ENCODE peak calls at places on chromosome 6, in ten cellular contexts. One of them, this sample, is unnamed. For H3K36me3, the result is how much of the 10 kb centered on the place peaks cover.

GRCh38 chr6:124028117-124028516 is 224.5 kb downstream of the NKAIN2 start:
- DNase-seq in CD4-positive, CD25-positive, alpha-beta regulatory T cell: no peak
- DNase-seq in left lung: no peak
- DNase-seq in GM23248: no peak
- DNase-seq in esophagus muscularis mucosa: no peak
- DNase-seq in fibroblast of lung: peak
- DNase-seq in tibial artery: no peak
- DNase-seq in OCI-LY7: no peak
- DNase-seq in left ventricle myocardium inferior: no peak
- DNase-seq in stomach: no peak
- DNase-seq in this sample: no peak

GRCh38 chr6:31143148-31143547 is 4.3 kb upstream of the PSORS1C2 start:
- DNase-seq in CD4-positive, CD25-positive, alpha-beta regulatory T cell: no peak
- DNase-seq in left lung: no peak
- DNase-seq in esophagus muscularis mucosa: no peak
- DNase-seq in left ventricle myocardium inferior: peak
- DNase-seq in tibial artery: no peak
- DNase-seq in GM23248: peak
- DNase-seq in OCI-LY7: no peak
- DNase-seq in fibroblast of lung: peak
- DNase-seq in stomach: peak
- DNase-seq in this sample: no peak

GRCh38 chr6:116596815-116597214 is 19.5 kb upstream of the RSPH4A start:
- DNase-seq in GM23248: peak
- DNase-seq in tibial artery: no peak
- DNase-seq in CD4-positive, CD25-positive, alpha-beta regulatory T cell: no peak
- DNase-seq in left lung: no peak
- DNase-seq in stomach: no peak
- DNase-seq in esophagus muscularis mucosa: no peak
- DNase-seq in OCI-LY7: no peak
- DNase-seq in left ventricle myocardium inferior: no peak
- DNase-seq in fibroblast of lung: peak
- DNase-seq in this sample: no peak

GRCh38 chr6:43269273-43270007 is 26.2 kb downstream of the TTBK1 start:
- DNase-seq in tibial artery: no peak
- DNase-seq in GM23248: peak
- DNase-seq in left ventricle myocardium inferior: no peak
- DNase-seq in fibroblast of lung: no peak
- DNase-seq in esophagus muscularis mucosa: no peak
- DNase-seq in CD4-positive, CD25-positive, alpha-beta regulatory T cell: peak
- DNase-seq in OCI-LY7: peak
- DNase-seq in left lung: no peak
- DNase-seq in stomach: peak
- DNase-seq in this sample: no peak

GRCh38 chr6:72554761-72555221 is 67.1 kb upstream of the KCNQ5 start:
- DNase-seq in left ventricle myocardium inferior: no peak
- DNase-seq in left lung: no peak
- DNase-seq in CD4-positive, CD25-positive, alpha-beta regulatory T cell: no peak
- DNase-seq in tibial artery: no peak
- DNase-seq in stomach: no peak
- DNase-seq in GM23248: peak
- DNase-seq in fibroblast of lung: no peak
- DNase-seq in OCI-LY7: no peak
- DNase-seq in esophagus muscularis mucosa: no peak
- DNase-seq in this sample: no peak

GRCh38 chr6:47836639-47837038 is 54.8 kb downstream of the OPN5 start:
- DNase-seq in tibial artery: no peak
- DNase-seq in esophagus muscularis mucosa: no peak
- DNase-seq in stomach: no peak
- DNase-seq in OCI-LY7: no peak
- DNase-seq in CD4-positive, CD25-positive, alpha-beta regulatory T cell: no peak
- DNase-seq in left ventricle myocardium inferior: no peak
- DNase-seq in fibroblast of lung: no peak
- DNase-seq in GM23248: no peak
- DNase-seq in left lung: no peak
- DNase-seq in this sample: no peak

GRCh38 chr6:26421259-26422144 is 18.8 kb upstream of the BTN3A3 start:
- DNase-seq in stomach: peak
- DNase-seq in fibroblast of lung: peak
- DNase-seq in esophagus muscularis mucosa: peak
- DNase-seq in tibial artery: peak
- DNase-seq in left lung: peak
- DNase-seq in CD4-positive, CD25-positive, alpha-beta regulatory T cell: peak
- DNase-seq in left ventricle myocardium inferior: peak
- DNase-seq in OCI-LY7: peak
- DNase-seq in GM23248: peak
- DNase-seq in this sample: peak

GRCh38 chr6:73929421-73929820 is 233.4 kb downstream of the CD109 start:
- DNase-seq in esophagus muscularis mucosa: no peak
- DNase-seq in OCI-LY7: no peak
- DNase-seq in left lung: no peak
- DNase-seq in GM23248: no peak
- DNase-seq in stomach: no peak
- DNase-seq in fibroblast of lung: peak
- DNase-seq in tibial artery: no peak
- DNase-seq in left ventricle myocardium inferior: no peak
- DNase-seq in CD4-positive, CD25-positive, alpha-beta regulatory T cell: no peak
- DNase-seq in this sample: no peak

GRCh38 chr6:35776364-35777215 is at the start of gene CLPSL2:
- DNase-seq in OCI-LY7: no peak
- DNase-seq in tibial artery: no peak
- DNase-seq in GM23248: peak
- DNase-seq in fibroblast of lung: no peak
- DNase-seq in stomach: no peak
- DNase-seq in left lung: peak
- DNase-seq in left ventricle myocardium inferior: no peak
- DNase-seq in esophagus muscularis mucosa: no peak
- DNase-seq in CD4-positive, CD25-positive, alpha-beta regulatory T cell: no peak
- DNase-seq in this sample: no peak

GRCh38 chr6:167547328-167547692 is 222.4 kb downstream of the TTLL2 start:
- DNase-seq in fibroblast of lung: no peak
- DNase-seq in stomach: no peak
- DNase-seq in left lung: no peak
- DNase-seq in OCI-LY7: no peak
- DNase-seq in tibial artery: no peak
- DNase-seq in esophagus muscularis mucosa: no peak
- DNase-seq in GM23248: no peak
- DNase-seq in CD4-positive, CD25-positive, alpha-beta regulatory T cell: no peak
- DNase-seq in left ventricle myocardium inferior: no peak
- DNase-seq in this sample: no peak

GRCh38 chr6:131136021-131136847 is 967 bp downstream of the AKAP7 start:
- DNase-seq in stomach: no peak
- DNase-seq in fibroblast of lung: peak
- DNase-seq in esophagus muscularis mucosa: no peak
- DNase-seq in tibial artery: no peak
- DNase-seq in left ventricle myocardium inferior: no peak
- DNase-seq in GM23248: peak
- DNase-seq in left lung: no peak
- DNase-seq in OCI-LY7: no peak
- DNase-seq in CD4-positive, CD25-positive, alpha-beta regulatory T cell: no peak
- DNase-seq in this sample: no peak

GRCh38 chr6:34020278-34020677 is 125.6 kb downstream of the GRM4 start:
- DNase-seq in stomach: no peak
- DNase-seq in OCI-LY7: no peak
- DNase-seq in tibial artery: no peak
- DNase-seq in fibroblast of lung: no peak
- DNase-seq in GM23248: no peak
- DNase-seq in left ventricle myocardium inferior: no peak
- DNase-seq in left lung: no peak
- DNase-seq in CD4-positive, CD25-positive, alpha-beta regulatory T cell: no peak
- DNase-seq in esophagus muscularis mucosa: no peak
- DNase-seq in this sample: no peak

GRCh38 chr6:38262041-38262440 is 377.7 kb downstream of the BTBD9 start:
- DNase-seq in OCI-LY7: no peak
- DNase-seq in stomach: no peak
- DNase-seq in left lung: no peak
- DNase-seq in GM23248: peak
- DNase-seq in CD4-positive, CD25-positive, alpha-beta regulatory T cell: no peak
- DNase-seq in esophagus muscularis mucosa: no peak
- DNase-seq in tibial artery: no peak
- DNase-seq in fibroblast of lung: peak
- DNase-seq in left ventricle myocardium inferior: no peak
- DNase-seq in this sample: no peak

GRCh38 chr6:156563710-156564109 is 213.5 kb upstream of the ARID1B start:
- DNase-seq in esophagus muscularis mucosa: no peak
- DNase-seq in stomach: no peak
- DNase-seq in GM23248: no peak
- DNase-seq in left ventricle myocardium inferior: no peak
- DNase-seq in OCI-LY7: peak
- DNase-seq in tibial artery: no peak
- DNase-seq in fibroblast of lung: peak
- DNase-seq in left lung: no peak
- DNase-seq in CD4-positive, CD25-positive, alpha-beta regulatory T cell: no peak
- DNase-seq in this sample: no peak

DNA sequence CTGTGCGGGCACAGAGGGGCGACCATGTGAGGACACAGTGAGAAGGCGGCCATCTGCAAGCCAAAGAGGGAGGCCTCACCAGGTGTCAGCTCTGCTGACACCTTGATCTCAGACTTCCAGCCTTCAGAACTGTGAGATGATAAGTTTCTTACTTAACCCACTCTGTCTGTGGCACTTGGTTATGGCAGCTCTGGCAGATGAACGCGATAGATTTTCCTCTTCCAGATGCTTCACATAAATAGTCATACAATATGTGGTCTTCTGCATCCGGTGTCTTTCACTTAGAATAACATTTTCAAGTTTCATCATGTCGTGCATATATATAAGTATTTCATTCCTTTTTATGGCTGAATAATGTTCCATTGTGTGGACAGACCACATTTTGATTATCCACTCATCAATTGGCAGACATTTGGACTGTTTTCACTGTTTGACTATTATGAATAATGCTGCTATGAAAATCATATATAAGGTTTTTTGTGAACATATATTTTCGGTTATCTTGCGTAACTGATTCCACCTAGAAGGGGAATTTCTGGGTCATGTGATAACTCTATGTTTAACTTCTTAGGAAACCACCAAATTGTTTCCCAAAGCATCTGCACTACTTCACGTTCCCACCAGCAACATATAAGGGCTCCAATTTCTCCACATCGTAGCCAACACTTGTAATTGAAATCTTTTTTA is 30.2 kb downstream of the PRR18 start:
- DNase-seq in esophagus muscularis mucosa: no peak
- DNase-seq in stomach: no peak
- DNase-seq in GM23248: no peak
- DNase-seq in left lung: no peak
- DNase-seq in OCI-LY7: no peak
- DNase-seq in fibroblast of lung: no peak
- DNase-seq in left ventricle myocardium inferior: no peak
- DNase-seq in CD4-positive, CD25-positive, alpha-beta regulatory T cell: no peak
- DNase-seq in tibial artery: no peak
- DNase-seq in this sample: no peak
- H3K27ac ChIP-seq in esophagus muscularis mucosa: no peak
- H3K27ac ChIP-seq in stomach: no peak
- H3K27ac ChIP-seq in GM23248: no peak
- H3K27ac ChIP-seq in left lung: no peak
- H3K27ac ChIP-seq in OCI-LY7: no peak
- H3K27ac ChIP-seq in fibroblast of lung: no peak
- H3K27ac ChIP-seq in left ventricle myocardium inferior: no peak
- H3K27ac ChIP-seq in CD4-positive, CD25-positive, alpha-beta regulatory T cell: no peak
- H3K27ac ChIP-seq in tibial artery: no peak
- H3K27ac ChIP-seq in this sample: no peak

GRCh38 chr6:25352265-25352664 is 73.1 kb downstream of the CARMIL1 start:
- DNase-seq in left ventricle myocardium inferior: no peak
- DNase-seq in esophagus muscularis mucosa: peak
- DNase-seq in GM23248: no peak
- DNase-seq in fibroblast of lung: no peak
- DNase-seq in tibial artery: no peak
- DNase-seq in stomach: no peak
- DNase-seq in CD4-positive, CD25-positive, alpha-beta regulatory T cell: no peak
- DNase-seq in OCI-LY7: no peak
- DNase-seq in left lung: no peak
- DNase-seq in this sample: no peak
- H3K4me3 ChIP-seq in left ventricle myocardium inferior: no peak
- H3K4me3 ChIP-seq in esophagus muscularis mucosa: no peak
- H3K4me3 ChIP-seq in GM23248: no peak
- H3K4me3 ChIP-seq in fibroblast of lung: no peak
- H3K4me3 ChIP-seq in tibial artery: no peak
- H3K4me3 ChIP-seq in stomach: no peak
- H3K4me3 ChIP-seq in CD4-positive, CD25-positive, alpha-beta regulatory T cell: no peak
- H3K4me3 ChIP-seq in OCI-LY7: no peak
- H3K4me3 ChIP-seq in left lung: no peak
- H3K4me3 ChIP-seq in this sample: no peak

GRCh38 chr6:169220068-169220964 is 33.3 kb downstream of the THBS2 start:
- DNase-seq in OCI-LY7: no peak
- DNase-seq in GM23248: no peak
- DNase-seq in esophagus muscularis mucosa: peak
- DNase-seq in left ventricle myocardium inferior: no peak
- DNase-seq in tibial artery: no peak
- DNase-seq in fibroblast of lung: no peak
- DNase-seq in CD4-positive, CD25-positive, alpha-beta regulatory T cell: no peak
- DNase-seq in stomach: no peak
- DNase-seq in left lung: no peak
- DNase-seq in this sample: no peak

GRCh38 chr6:169221264-169221663 is 32.4 kb downstream of the THBS2 start:
- DNase-seq in fibroblast of lung: no peak
- DNase-seq in esophagus muscularis mucosa: peak
- DNase-seq in tibial artery: no peak
- DNase-seq in left lung: no peak
- DNase-seq in left ventricle myocardium inferior: no peak
- DNase-seq in CD4-positive, CD25-positive, alpha-beta regulatory T cell: no peak
- DNase-seq in stomach: no peak
- DNase-seq in OCI-LY7: no peak
- DNase-seq in GM23248: no peak
- DNase-seq in this sample: no peak

GRCh38 chr6:169223006-169223405 is 30.6 kb downstream of the THBS2 start:
- DNase-seq in left lung: no peak
- DNase-seq in tibial artery: no peak
- DNase-seq in GM23248: no peak
- DNase-seq in stomach: peak
- DNase-seq in CD4-positive, CD25-positive, alpha-beta regulatory T cell: no peak
- DNase-seq in esophagus muscularis mucosa: no peak
- DNase-seq in OCI-LY7: no peak
- DNase-seq in fibroblast of lung: no peak
- DNase-seq in left ventricle myocardium inferior: no peak
- DNase-seq in this sample: no peak

GRCh38 chr6:169224185-169224695 is 29.4 kb downstream of the THBS2 start:
- DNase-seq in left lung: no peak
- DNase-seq in stomach: peak
- DNase-seq in OCI-LY7: no peak
- DNase-seq in fibroblast of lung: peak
- DNase-seq in GM23248: peak
- DNase-seq in CD4-positive, CD25-positive, alpha-beta regulatory T cell: no peak
- DNase-seq in esophagus muscularis mucosa: peak
- DNase-seq in tibial artery: no peak
- DNase-seq in left ventricle myocardium inferior: no peak
- DNase-seq in this sample: no peak

GRCh38 chr6:169222126-169222525 is 31.5 kb downstream of the THBS2 start:
- DNase-seq in left lung: no peak
- DNase-seq in GM23248: no peak
- DNase-seq in CD4-positive, CD25-positive, alpha-beta regulatory T cell: no peak
- DNase-seq in left ventricle myocardium inferior: no peak
- DNase-seq in tibial artery: no peak
- DNase-seq in fibroblast of lung: no peak
- DNase-seq in esophagus muscularis mucosa: peak
- DNase-seq in OCI-LY7: no peak
- DNase-seq in stomach: no peak
- DNase-seq in this sample: no peak
- H3K36me3 ChIP-seq in left lung: under half
- H3K36me3 ChIP-seq in GM23248: half or more
- H3K36me3 ChIP-seq in CD4-positive, CD25-positive, alpha-beta regulatory T cell: under half
- H3K36me3 ChIP-seq in left ventricle myocardium inferior: under half
- H3K36me3 ChIP-seq in tibial artery: half or more
- H3K36me3 ChIP-seq in fibroblast of lung: under half
- H3K36me3 ChIP-seq in esophagus muscularis mucosa: under half
- H3K36me3 ChIP-seq in OCI-LY7: under half
- H3K36me3 ChIP-seq in stomach: under half
- H3K36me3 ChIP-seq in this sample: under half

GRCh38 chr6:107606407-107606806 is 116.5 kb downstream of the SOBP start:
- DNase-seq in OCI-LY7: no peak
- DNase-seq in CD4-positive, CD25-positive, alpha-beta regulatory T cell: no peak
- DNase-seq in stomach: no peak
- DNase-seq in left ventricle myocardium inferior: no peak
- DNase-seq in tibial artery: no peak
- DNase-seq in left lung: no peak
- DNase-seq in fibroblast of lung: no peak
- DNase-seq in esophagus muscularis mucosa: no peak
- DNase-seq in GM23248: no peak
- DNase-seq in this sample: no peak
- H3K27ac ChIP-seq in OCI-LY7: no peak
- H3K27ac ChIP-seq in CD4-positive, CD25-positive, alpha-beta regulatory T cell: no peak
- H3K27ac ChIP-seq in stomach: no peak
- H3K27ac ChIP-seq in left ventricle myocardium inferior: peak
- H3K27ac ChIP-seq in tibial artery: no peak
- H3K27ac ChIP-seq in left lung: no peak
- H3K27ac ChIP-seq in fibroblast of lung: no peak
- H3K27ac ChIP-seq in esophagus muscularis mucosa: no peak
- H3K27ac ChIP-seq in GM23248: no peak
- H3K27ac ChIP-seq in this sample: no peak